ENCODE peak calls at places on chromosomes 7 and 10, in nine cellular contexts. U is amygdala; L is Caki2; V is keratinocyte; P is stimulated activated CD4-positive, alpha-beta T cell treated with anti-CD3 and anti-CD28 coated beads, Interleukin-1b, Interleukin-23, amount 100 ng/mL, for 24 hours; M is aorta; D is sigmoid colon; H is ACHN; X is MV-4-11. E is an unnamed sample.
A peak's percentile ranks its signal among the peaks of the same experiment; 100 is the strongest.

GRCh38 chr7:4080954-4081353 is 601.1 kb upstream of the FOXK1 start:
- DNase-seq in L (no peak), M (no peak), V (no peak), D (no peak), U (no peak), P (no peak), X (no peak), H (no peak), E (no peak)

GRCh38 chr10:64760371-64760770 is 1239.2 kb downstream of the REEP3 start:
- DNase-seq in L (no peak), U (no peak), X (peak; percentile 53), H (no peak), D (no peak), V (no peak), M (no peak), P (no peak), E (no peak)

GRCh38 chr7:34675749-34676374 is 17.8 kb downstream of the NPSR1 start:
- DNase-seq in D (no peak), X (no peak), M (no peak), V (no peak), U (peak; percentile 31), P (no peak), H (peak; percentile 53), L (peak; percentile 6), E (peak; percentile 46)

GRCh38 chr7:51060536-51060935 is 256.1 kb downstream of the COBL start:
- DNase-seq in P (no peak), D (no peak), V (no peak), M (no peak), X (no peak), L (no peak), H (no peak), U (no peak), E (no peak)

GRCh38 chr7:128381161-128381821 is 19.8 kb upstream of the PRRT4 start:
- DNase-seq in X (peak; percentile 49), V (peak; percentile 64), P (no peak), H (peak; percentile 41), M (no peak), L (no peak), U (no peak), D (no peak), E (peak; percentile 31)

GRCh38 chr10:102586858-102587257 is 57.4 kb upstream of the TRIM8 start:
- DNase-seq in L (no peak), H (no peak), X (no peak), V (no peak), U (no peak), D (no peak), M (no peak), P (no peak), E (no peak)

GRCh38 chr7:16345979-16346958 is 75.1 kb downstream of the CRPPA start:
- DNase-seq in U (no peak), H (peak; percentile 97), D (no peak), L (peak; percentile 99), P (no peak), X (peak; percentile 13), M (no peak), V (no peak), E (no peak)

GRCh38 chr7:102967798-102968197 is 55.0 kb downstream of the LRRC17 start:
- DNase-seq in U (no peak), D (no peak), H (no peak), V (no peak), L (no peak), M (no peak), X (no peak), P (no peak), E (no peak)

GRCh38 chr7:82163586-82163985 is 280.0 kb downstream of the CACNA2D1 start:
- DNase-seq in D (no peak), H (no peak), P (no peak), M (no peak), U (no peak), L (no peak), X (no peak), V (no peak), E (no peak)

GRCh38 chr7:159015081-159015893 is 129.4 kb downstream of the VIPR2 start:
- DNase-seq in V (no peak), U (no peak), P (no peak), M (peak; percentile 80), L (no peak), H (no peak), D (peak; percentile 95), X (no peak), E (no peak)

GRCh38 chr7:130356760-130357611 is 12.4 kb downstream of the CPA5 start:
- DNase-seq in M (peak; percentile 69), U (peak; percentile 29), X (peak; percentile 17), V (no peak), P (no peak), H (peak; percentile 89), L (peak; percentile 77), D (peak; percentile 91), E (no peak)

GRCh38 chr7:81256991-81257390 is 338.1 kb upstream of the SEMA3C start:
- DNase-seq in L (no peak), U (no peak), X (no peak), P (no peak), V (no peak), H (peak; percentile 29), D (no peak), M (no peak), E (peak; percentile 29)

GRCh38 chr7:55307123-55307916 is 57.8 kb upstream of the LANCL2 start:
- DNase-seq in H (peak; percentile 20), L (no peak), D (no peak), U (no peak), X (no peak), P (no peak), V (no peak), M (no peak), E (no peak)

GRCh38 chr10:93334901-93335312 is 147.2 kb downstream of the MYOF start:
- DNase-seq in U (no peak), D (no peak), L (peak; percentile 65), V (peak; percentile 93), X (no peak), P (no peak), M (no peak), H (no peak), E (peak; percentile 21)

GRCh38 chr10:50210876-50211275 is 40.4 kb downstream of the ASAH2 start:
- DNase-seq in X (no peak), P (no peak), U (no peak), D (no peak), L (no peak), V (no peak), M (no peak), H (no peak), E (no peak)

GRCh38 chr7:128191136-128191844 is 49.8 kb upstream of the LEP start:
- DNase-seq in L (no peak), U (no peak), D (peak; percentile 11), X (no peak), P (no peak), M (no peak), H (no peak), V (no peak), E (no peak)

GRCh38 chr10:73467210-73467609 is 28.6 kb downstream of the PPP3CB start:
- DNase-seq in D (no peak), U (no peak), P (no peak), M (no peak), L (no peak), X (no peak), H (no peak), V (no peak), E (no peak)

GRCh38 chr10:50846753-50847152 is 38.7 kb downstream of the A1CF start:
- DNase-seq in V (no peak), M (no peak), X (no peak), H (peak; percentile 33), L (no peak), U (no peak), D (no peak), P (no peak), E (no peak)

GRCh38 chr7:83077328-83077727 is 85.4 kb downstream of the PCLO start:
- DNase-seq in V (no peak), H (no peak), P (no peak), L (no peak), M (no peak), D (no peak), U (no peak), X (no peak), E (no peak)

GRCh38 chr10:12201543-12201942 is 5.6 kb downstream of the CDC123 start:
- DNase-seq in X (peak; percentile 7), M (no peak), P (no peak), H (no peak), L (no peak), D (no peak), U (no peak), V (no peak), E (no peak)

GRCh38 chr10:79492256-79492655 is 20.1 kb upstream of the EIF5AL1 start:
- DNase-seq in U (no peak), M (no peak), L (no peak), D (no peak), P (no peak), V (no peak), X (no peak), H (no peak), E (no peak)

GRCh38 chr10:122062831-122063674 is 74.1 kb downstream of the TACC2 start:
- DNase-seq in M (peak; percentile 82), X (peak; percentile 60), V (no peak), D (peak; percentile 97), H (peak; percentile 75), U (no peak), P (no peak), L (peak; percentile 92), E (peak; percentile 68)

GRCh38 chr7:39417642-39418041 is 148.6 kb upstream of the YAE1 start:
- DNase-seq in D (no peak), X (no peak), V (no peak), U (no peak), L (no peak), M (no peak), P (no peak), H (no peak), E (no peak)

GRCh38 chr7:105623378-105623777 is 42.1 kb upstream of the EFCAB10 start:
- DNase-seq in H (no peak), P (no peak), U (no peak), M (no peak), X (peak; percentile 55), L (no peak), V (no peak), D (peak; percentile 9), E (no peak)

GRCh38 chr10:288605-289200 is 153.4 kb downstream of the ZMYND11 start:
- DNase-seq in D (no peak), M (no peak), U (no peak), V (no peak), H (no peak), P (no peak), L (no peak), X (no peak), E (no peak)

GRCh38 chr7:135168489-135169140 is 1.9 kb downstream of the CYREN start:
- DNase-seq in L (no peak), U (no peak), V (no peak), D (no peak), H (no peak), X (no peak), P (no peak), M (no peak), E (no peak)

GRCh38 chr10:47165711-47166404 is 134.1 kb upstream of the GDF10 start:
- DNase-seq in D (peak; percentile 91), X (peak; percentile 98), M (peak; percentile 91), H (no peak), L (no peak), U (peak; percentile 66), P (no peak), V (no peak), E (no peak)

GRCh38 chr10:90087197-90088007 is 386.0 kb downstream of the KIF20B start:
- DNase-seq in M (no peak), P (no peak), H (peak; percentile 53), U (no peak), V (peak; percentile 75), L (no peak), X (peak; percentile 91), D (no peak), E (peak; percentile 29)

GRCh38 chr7:12549106-12549505 is 21.4 kb upstream of the SCIN start:
- DNase-seq in P (no peak), H (peak; percentile 63), L (peak; percentile 14), M (no peak), X (peak; percentile 43), V (no peak), U (no peak), D (no peak), E (no peak)